ENCODE peak calls at places on chromosomes 3 and 15, in seven cellular contexts. W is GM23338, Q is anterior cingulate cortex, A is fibroblast of lung, D is cardiac muscle cell, K is Caco-2, H is heart left ventricle. V is an unnamed sample.

GRCh38 chr3:101303836-101304235 is 16.5 kb downstream of the IMPG2 start:
- DNase-seq in W (no peak), Q (no peak), A (no peak), D (no peak), K (no peak), H (no peak), V (no peak)

GRCh38 chr3:13092621-13093339 is 19.6 kb upstream of the IQSEC1 start:
- DNase-seq in W (no peak), Q (no peak), A (no peak), D (no peak), K (no peak), H (peak; percentile 86), V (peak; percentile 51)

GRCh38 chr15:65862682-65863081 is 6.6 kb upstream of the RAB11A start:
- DNase-seq in W (peak; percentile 93), Q (no peak), A (peak; percentile 71), D (peak; percentile 55), K (peak; percentile 48), H (no peak), V (no peak)

GRCh38 chr3:193016437-193016887 is 98.8 kb upstream of the MB21D2 start:
- DNase-seq in W (peak; percentile 57), Q (no peak), A (peak; percentile 46), D (peak; percentile 35), K (no peak), H (peak; percentile 69), V (no peak)

GRCh38 chr15:26095710-26096330 is 232.7 kb upstream of the ATP10A start:
- DNase-seq in W (peak; percentile 86), Q (no peak), A (no peak), D (no peak), K (no peak), H (no peak), V (no peak)

GRCh38 chr15:90306560-90306959 is 41.1 kb downstream of the NGRN start:
- DNase-seq in W (no peak), Q (no peak), A (no peak), D (no peak), K (no peak), H (no peak), V (no peak)

GRCh38 chr3:45937206-45938042 is 5.8 kb upstream of the CXCR6 start:
- DNase-seq in W (no peak), Q (no peak), A (no peak), D (no peak), K (no peak), H (no peak), V (no peak)

GRCh38 chr3:111324142-111324541 is 217.9 kb upstream of the CD96 start:
- DNase-seq in W (no peak), Q (no peak), A (no peak), D (no peak), K (no peak), H (no peak), V (no peak)

GRCh38 chr3:138960417-138960852 is 13.4 kb downstream of the FOXL2NB start:
- DNase-seq in W (no peak), Q (no peak), A (no peak), D (no peak), K (no peak), H (no peak), V (no peak)

GRCh38 chr3:128309026-128309425 is 155.7 kb downstream of the EEFSEC start:
- DNase-seq in W (no peak), Q (no peak), A (no peak), D (peak; percentile 77), K (no peak), H (peak; percentile 70), V (no peak)

GRCh38 chr3:141237701-141238521 is 6.3 kb downstream of the PXYLP1 start:
- DNase-seq in W (no peak), Q (peak; percentile 16), A (peak; percentile 62), D (peak; percentile 36), K (no peak), H (peak; percentile 90), V (peak; percentile 13)

GRCh38 chr3:42140665-42141203 is 49.6 kb downstream of the TRAK1 start:
- DNase-seq in W (peak; percentile 30), Q (no peak), A (no peak), D (no peak), K (no peak), H (no peak), V (no peak)

GRCh38 chr15:47727676-47728075 is 10.4 kb downstream of the SEMA6D start:
- DNase-seq in W (no peak), Q (no peak), A (no peak), D (no peak), K (no peak), H (no peak), V (no peak)

GRCh38 chr3:173556546-173556945 is 159.0 kb downstream of the NLGN1 start:
- DNase-seq in W (no peak), Q (no peak), A (no peak), D (no peak), K (no peak), H (no peak), V (no peak)

GRCh38 chr15:69758810-69759410 is 306.3 kb downstream of the RPLP1 start:
- DNase-seq in W (no peak), Q (peak; percentile 6), A (peak; percentile 72), D (no peak), K (no peak), H (peak; percentile 32), V (no peak)

GRCh38 chr3:43198791-43199644 is 87.3 kb upstream of the SNRK start:
- DNase-seq in W (no peak), Q (no peak), A (no peak), D (no peak), K (no peak), H (no peak), V (no peak)

GRCh38 chr15:59399465-59400102 is 26.9 kb upstream of the MYO1E start:
- DNase-seq in W (no peak), Q (peak; percentile 6), A (no peak), D (no peak), K (no peak), H (no peak), V (peak; percentile 13)

GRCh38 chr3:15345051-15345607 is 12.7 kb upstream of the SH3BP5 start:
- DNase-seq in W (no peak), Q (no peak), A (no peak), D (no peak), K (no peak), H (no peak), V (no peak)

GRCh38 chr15:78306176-78306774 is 6.9 kb upstream of the SKIC8 start:
- DNase-seq in W (no peak), Q (no peak), A (peak; percentile 81), D (no peak), K (no peak), H (no peak), V (no peak)

GRCh38 chr15:58764468-58764867 is 6.6 kb upstream of the MINDY2 start:
- DNase-seq in W (no peak), Q (no peak), A (no peak), D (no peak), K (no peak), H (no peak), V (no peak)

GRCh38 chr3:11335056-11335608 is 62.9 kb downstream of the ATG7 start:
- DNase-seq in W (peak; percentile 74), Q (no peak), A (peak; percentile 61), D (peak; percentile 59), K (peak; percentile 52), H (no peak), V (peak; percentile 73)

GRCh38 chr15:77027697-77028450 is 32.9 kb downstream of the PSTPIP1 start:
- DNase-seq in W (peak; percentile 69), Q (no peak), A (peak; percentile 20), D (peak; percentile 40), K (no peak), H (peak; percentile 32), V (no peak)

GRCh38 chr15:80233511-80234080 is 18.4 kb downstream of the CTXND1 start:
- DNase-seq in W (no peak), Q (no peak), A (no peak), D (no peak), K (no peak), H (no peak), V (no peak)

GRCh38 chr3:179882322-179882721 is 154.4 kb downstream of the PEX5L start:
- DNase-seq in W (peak; percentile 83), Q (peak; percentile 4), A (peak; percentile 13), D (no peak), K (no peak), H (no peak), V (no peak)

GRCh38 chr15:85865070-85865684 is 70.5 kb upstream of the KLHL25 start:
- DNase-seq in W (peak; percentile 94), Q (no peak), A (peak; percentile 49), D (peak; percentile 73), K (peak; percentile 65), H (no peak), V (peak; percentile 32)

GRCh38 chr3:23611737-23612295 is 193.9 kb upstream of the UBE2E1 start:
- DNase-seq in W (peak; percentile 17), Q (peak; percentile 63), A (peak; percentile 84), D (peak; percentile 81), K (no peak), H (peak; percentile 90), V (peak; percentile 83)

GRCh38 chr3:11774296-11774877 is 72.3 kb downstream of the TAMM41 start:
- DNase-seq in W (peak; percentile 89), Q (peak; percentile 1), A (peak; percentile 29), D (peak; percentile 48), K (peak; percentile 65), H (no peak), V (peak; percentile 60)

GRCh38 chr3:110810356-110810755 is 261.3 kb upstream of the NECTIN3 start:
- DNase-seq in W (no peak), Q (no peak), A (peak; percentile 36), D (no peak), K (no peak), H (no peak), V (no peak)

GRCh38 chr3:69806735-69807438 is 67.6 kb downstream of the MITF start:
- DNase-seq in W (no peak), Q (no peak), A (peak; percentile 89), D (no peak), K (no peak), H (no peak), V (no peak)

GRCh38 chr3:124053871-124054270 is 61.9 kb upstream of the ROPN1 start:
- DNase-seq in W (peak; percentile 42), Q (no peak), A (peak; percentile 23), D (no peak), K (no peak), H (no peak), V (no peak)

GRCh38 chr3:63980019-63980418 is 43.3 kb downstream of the PSMD6 start:
- DNase-seq in W (no peak), Q (no peak), A (no peak), D (no peak), K (no peak), H (no peak), V (no peak)